ENCODE peak calls at places on chromosome 6, in four cellular contexts. Q is DND-41, P is PC-9, F is neural progenitor cell. R is an unnamed sample.
A peak's percentile ranks its signal among the peaks of the same experiment; 100 is the strongest.

GRCh38 chr6:47484616-47485015 is 7.0 kb downstream of the CD2AP start:
- DNase-seq in Q (no peak), P (no peak), F (no peak), R (peak; percentile 87)

GRCh38 chr6:156449128-156449527 is 328.1 kb upstream of the ARID1B start:
- DNase-seq in Q (no peak), P (no peak), F (no peak), R (peak; percentile 8)

GRCh38 chr6:31614674-31615578 is at the start of gene AIF1:
- DNase-seq in Q (no peak), P (no peak), F (no peak), R (no peak)

GRCh38 chr6:87200469-87201174 is 45.3 kb downstream of the ZNF292 start:
- DNase-seq in Q (no peak), P (no peak), F (no peak), R (no peak)

GRCh38 chr6:98880486-98880885 is 46.1 kb downstream of the POU3F2 start:
- DNase-seq in Q (peak; percentile 28), P (no peak), F (no peak), R (no peak)

GRCh38 chr6:90494067-90494773 is 92.7 kb downstream of the MAP3K7 start:
- DNase-seq in Q (no peak), P (no peak), F (peak; percentile 80), R (no peak)

GRCh38 chr6:77880501-77880900 is 227.7 kb downstream of the MEI4 start:
- DNase-seq in Q (no peak), P (peak; percentile 1), F (no peak), R (no peak)

GRCh38 chr6:41562633-41562975 is 16.4 kb downstream of the FOXP4 start:
- DNase-seq in Q (no peak), P (no peak), F (no peak), R (no peak)

GRCh38 chr6:28757429-28758045 is 166.2 kb downstream of the TRIM27 start:
- DNase-seq in Q (no peak), P (no peak), F (no peak), R (no peak)

GRCh38 chr6:61203966-61204496 is 1082.0 kb downstream of the KHDRBS2 start:
- DNase-seq in Q (no peak), P (no peak), F (no peak), R (no peak)

GRCh38 chr6:61200444-61200843 is 1085.6 kb downstream of the KHDRBS2 start:
- DNase-seq in Q (no peak), P (no peak), F (no peak), R (no peak)
- H3K9me3 ChIP-seq in Q (peaks cover 23% of the 10 kb centered on the region), P (no peaks in the 10 kb centered on the region), F (no peaks in the 10 kb centered on the region), R (peaks cover 42% of the 10 kb centered on the region)

GRCh38 chr6:159104931-159105330 is 60.1 kb upstream of the TAGAP start:
- DNase-seq in Q (no peak), P (no peak), F (no peak), R (peak; percentile 69)

GRCh38 chr6:159104163-159104885 is 59.5 kb upstream of the TAGAP start:
- DNase-seq in Q (peak; percentile 78), P (peak; percentile 56), F (peak; percentile 83), R (peak; percentile 57)

GRCh38 chr6:159102373-159103160 is 57.8 kb upstream of the TAGAP start:
- DNase-seq in Q (no peak), P (no peak), F (no peak), R (no peak)

GRCh38 chr6:159101656-159102055 is 56.9 kb upstream of the TAGAP start:
- DNase-seq in Q (peak; percentile 2), P (no peak), F (no peak), R (no peak)

GRCh38 chr6:159103396-159104162 is 58.8 kb upstream of the TAGAP start:
- DNase-seq in Q (no peak), P (no peak), F (no peak), R (no peak)
- H3K79me2 ChIP-seq in Q (no peaks in the 10 kb centered on the region), P (no peaks in the 10 kb centered on the region), F (no peaks in the 10 kb centered on the region), R (no peaks in the 10 kb centered on the region)

GRCh38 chr6:13045676-13046075 is 282.7 kb downstream of the TBC1D7 start:
- DNase-seq in Q (no peak), P (no peak), F (no peak), R (no peak)

GRCh38 chr6:13048113-13048512 is 280.2 kb downstream of the TBC1D7 start:
- DNase-seq in Q (no peak), P (no peak), F (no peak), R (peak; percentile 3)

GRCh38 chr6:13044390-13044789 is 283.9 kb downstream of the TBC1D7 start:
- DNase-seq in Q (no peak), P (peak; percentile 3), F (no peak), R (peak; percentile 1)

GRCh38 chr6:13044896-13045295 is 283.4 kb downstream of the TBC1D7 start:
- DNase-seq in Q (no peak), P (no peak), F (no peak), R (no peak)

DNA sequence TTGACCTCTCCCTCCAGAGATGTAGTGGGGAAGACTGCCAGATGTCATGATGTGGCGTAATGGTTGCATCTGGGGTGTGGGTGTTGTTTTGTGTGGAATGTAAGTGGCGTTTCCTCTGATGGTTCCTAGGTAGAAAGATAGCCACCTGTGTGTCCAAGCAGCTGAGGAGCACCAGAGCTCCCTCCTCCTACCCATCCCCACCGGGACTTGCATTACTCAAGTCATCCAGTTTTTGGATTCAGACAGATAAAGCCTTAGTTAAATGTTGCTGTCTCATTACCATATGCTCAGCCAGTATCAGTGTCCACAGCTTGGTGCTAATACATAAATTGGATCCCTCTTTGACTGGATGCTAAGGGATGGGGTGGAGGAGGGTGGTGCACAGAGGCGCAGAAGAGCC is 282.3 kb downstream of the TBC1D7 start:
- DNase-seq in Q (no peak), P (no peak), F (no peak), R (no peak)
- TF ChIP-seq CTCF in Q (no peak), P (no peak), F (no peak), R (no peak)

GRCh38 chr6:169921853-169922779 is 170.7 kb downstream of the ERMARD start:
- DNase-seq in Q (peak; percentile 77), P (no peak), F (peak; percentile 56), R (no peak)

GRCh38 chr6:169918239-169918953 is 167.0 kb downstream of the ERMARD start:
- DNase-seq in Q (no peak), P (no peak), F (no peak), R (no peak)

GRCh38 chr6:169918954-169919549 is 167.6 kb downstream of the ERMARD start:
- DNase-seq in Q (no peak), P (no peak), F (no peak), R (no peak)

GRCh38 chr6:169921227-169921626 is 169.8 kb downstream of the ERMARD start:
- DNase-seq in Q (no peak), P (no peak), F (no peak), R (no peak)

GRCh38 chr6:169920359-169921020 is 169.1 kb downstream of the ERMARD start:
- DNase-seq in Q (no peak), P (no peak), F (no peak), R (no peak)
- H3K9me3 ChIP-seq in Q (peaks cover 4% of the 10 kb centered on the region), P (no peaks in the 10 kb centered on the region), F (no peaks in the 10 kb centered on the region), R (peaks cover 7% of the 10 kb centered on the region)

GRCh38 chr6:2225422-2226392 is 19.7 kb downstream of the GMDS start:
- DNase-seq in Q (no peak), P (no peak), F (no peak), R (no peak)

GRCh38 chr6:2226775-2227174 is 18.6 kb downstream of the GMDS start:
- DNase-seq in Q (no peak), P (no peak), F (no peak), R (no peak)

GRCh38 chr6:2222275-2222842 is 23.0 kb downstream of the GMDS start:
- DNase-seq in Q (no peak), P (no peak), F (peak; percentile 53), R (no peak)

GRCh38 chr6:2221724-2222274 is 23.6 kb downstream of the GMDS start:
- DNase-seq in Q (no peak), P (no peak), F (no peak), R (no peak)

GRCh38 chr6:2224847-2225382 is 20.5 kb downstream of the GMDS start:
- DNase-seq in Q (no peak), P (no peak), F (no peak), R (no peak)
- H3K79me2 ChIP-seq in Q (peaks cover 30% of the 10 kb centered on the region), P (peaks cover 11% of the 10 kb centered on the region), F (no peaks in the 10 kb centered on the region), R (peaks cover 70% of the 10 kb centered on the region)

DNA sequence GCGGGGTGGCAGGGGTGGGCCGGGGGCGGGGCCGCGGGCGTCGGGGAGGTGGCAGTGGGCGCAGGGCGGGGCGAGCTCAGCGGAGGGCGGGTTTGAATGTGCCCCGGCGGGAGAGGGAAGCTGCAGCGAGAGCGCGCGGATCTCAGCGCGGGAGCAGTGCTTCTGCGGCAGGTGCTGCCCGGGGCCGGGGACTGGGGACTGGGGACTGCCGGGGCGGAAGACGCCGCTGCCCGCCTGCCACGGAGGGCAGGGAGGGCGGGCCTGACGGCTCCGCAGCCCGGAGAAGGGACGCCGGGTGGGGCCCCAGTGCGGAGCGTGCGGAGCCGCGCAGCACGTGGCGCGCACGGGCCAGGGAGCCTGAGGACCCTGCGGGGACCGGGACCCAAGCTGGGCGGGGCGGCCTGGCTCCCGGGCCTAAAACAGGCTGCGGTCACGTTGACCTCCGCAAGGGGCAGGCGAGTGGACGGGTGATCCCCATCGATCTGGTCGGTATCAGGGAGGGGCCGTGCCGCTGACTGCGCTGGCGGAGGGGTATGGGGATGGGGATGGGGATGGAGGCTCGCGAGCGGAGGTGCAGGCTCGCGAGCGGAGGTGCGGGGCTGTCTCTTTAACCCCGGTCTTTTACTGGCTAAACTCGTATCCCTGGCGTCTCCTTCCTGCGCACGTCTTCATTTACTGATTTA is at the start of gene SLC29A1:
- DNase-seq in Q (peak; percentile 88), P (peak; percentile 71), F (peak; percentile 89), R (peak; percentile 48)
- TF ChIP-seq CTCF in Q (no peak), P (peak; percentile 37), F (peak; percentile 47), R (no peak)

R was measured in mammary epithelial cell.